ENCODE peak calls at places on chromosomes 11 and 22, in eight cellular contexts. E is neural progenitor cell; N is MM.1S; F is ovary; P is A673; V is CD8-positive, alpha-beta T cell; T is A549; X is PC-9. M is an unnamed sample.
A peak's percentile ranks its signal among the peaks of the same experiment; 100 is the strongest.

GRCh38 chr22:17786435-17787158 is 12.3 kb upstream of the BID start:
- DNase-seq in E (peak; percentile 92), N (no peak), F (no peak), P (no peak), V (no peak), T (no peak), X (no peak), M (no peak)

GRCh38 chr11:5488385-5488784 is at the start of gene OR52D1:
- DNase-seq in E (no peak), N (no peak), F (no peak), P (no peak), V (no peak), T (no peak), X (no peak), M (no peak)

GRCh38 chr11:45513806-45514340 is 151.5 kb downstream of the CHST1 start:
- DNase-seq in E (no peak), N (no peak), F (no peak), P (no peak), V (no peak), T (no peak), X (no peak), M (no peak)

GRCh38 chr11:9815486-9816136 is 151.7 kb downstream of the SWAP70 start:
- DNase-seq in E (no peak), N (no peak), F (no peak), P (no peak), V (no peak), T (peak; percentile 54), X (no peak), M (peak; percentile 29)

GRCh38 chr11:119352857-119353260 is 6.4 kb upstream of the MFRP start:
- DNase-seq in E (no peak), N (no peak), F (peak; percentile 49), P (no peak), V (no peak), T (no peak), X (no peak), M (no peak)

GRCh38 chr11:12696911-12697581 is 22.8 kb downstream of the TEAD1 start:
- DNase-seq in E (no peak), N (no peak), F (no peak), P (no peak), V (no peak), T (no peak), X (peak; percentile 72), M (no peak)

GRCh38 chr11:79461144-79461543 is 20.3 kb upstream of the TENM4 start:
- DNase-seq in E (peak; percentile 64), N (peak; percentile 42), F (peak; percentile 47), P (peak; percentile 58), V (no peak), T (no peak), X (no peak), M (no peak)

GRCh38 chr11:10715571-10715970 is 22.0 kb upstream of the IRAG1 start:
- DNase-seq in E (no peak), N (no peak), F (no peak), P (no peak), V (no peak), T (no peak), X (no peak), M (no peak)

GRCh38 chr11:79493555-79494171 is 52.8 kb upstream of the TENM4 start:
- DNase-seq in E (peak; percentile 90), N (peak; percentile 55), F (peak; percentile 70), P (peak; percentile 73), V (no peak), T (peak; percentile 68), X (peak; percentile 72), M (peak; percentile 37)

GRCh38 chr11:63629426-63629825 is 15.2 kb upstream of the PLAAT3 start:
- DNase-seq in E (no peak), N (no peak), F (no peak), P (no peak), V (no peak), T (no peak), X (no peak), M (no peak)

GRCh38 chr11:119460582-119460981 is 37.6 kb upstream of the THY1 start:
- DNase-seq in E (no peak), N (no peak), F (no peak), P (no peak), V (no peak), T (no peak), X (no peak), M (peak; percentile 95)

GRCh38 chr11:27694992-27695391 is 5.3 kb downstream of the BDNF start:
- DNase-seq in E (peak; percentile 34), N (no peak), F (no peak), P (peak; percentile 70), V (no peak), T (peak; percentile 51), X (no peak), M (no peak)

GRCh38 chr22:37529652-37530345 is 10.6 kb upstream of the CARD10 start:
- DNase-seq in E (no peak), N (no peak), F (no peak), P (no peak), V (no peak), T (no peak), X (peak; percentile 34), M (no peak)

GRCh38 chr11:32213223-32213622 is 122.3 kb downstream of the RCN1 start:
- DNase-seq in E (no peak), N (no peak), F (no peak), P (peak; percentile 77), V (no peak), T (peak; percentile 41), X (no peak), M (peak; percentile 23)

GRCh38 chr22:24189249-24190158 is 8.2 kb downstream of the SUSD2 start:
- DNase-seq in E (peak; percentile 85), N (peak; percentile 48), F (peak; percentile 72), P (peak; percentile 43), V (no peak), T (peak; percentile 70), X (peak; percentile 88), M (peak; percentile 26)

GRCh38 chr22:20429254-20430100 is 8.1 kb downstream of the SCARF2 start:
- DNase-seq in E (peak; percentile 87), N (peak; percentile 74), F (no peak), P (no peak), V (peak; percentile 70), T (no peak), X (peak; percentile 42), M (no peak)

GRCh38 chr11:17183836-17184235 is 23.9 kb downstream of the PIK3C2A start:
- DNase-seq in E (no peak), N (no peak), F (no peak), P (no peak), V (no peak), T (no peak), X (no peak), M (no peak)

GRCh38 chr22:19176175-19176630 is 2.3 kb downstream of the SLC25A1 start:
- DNase-seq in E (peak; percentile 13), N (no peak), F (no peak), P (no peak), V (no peak), T (no peak), X (no peak), M (no peak)

GRCh38 chr22:38347944-38348750 is 30.9 kb upstream of the CSNK1E start:
- DNase-seq in E (no peak), N (no peak), F (no peak), P (no peak), V (no peak), T (no peak), X (peak; percentile 57), M (no peak)

DNA sequence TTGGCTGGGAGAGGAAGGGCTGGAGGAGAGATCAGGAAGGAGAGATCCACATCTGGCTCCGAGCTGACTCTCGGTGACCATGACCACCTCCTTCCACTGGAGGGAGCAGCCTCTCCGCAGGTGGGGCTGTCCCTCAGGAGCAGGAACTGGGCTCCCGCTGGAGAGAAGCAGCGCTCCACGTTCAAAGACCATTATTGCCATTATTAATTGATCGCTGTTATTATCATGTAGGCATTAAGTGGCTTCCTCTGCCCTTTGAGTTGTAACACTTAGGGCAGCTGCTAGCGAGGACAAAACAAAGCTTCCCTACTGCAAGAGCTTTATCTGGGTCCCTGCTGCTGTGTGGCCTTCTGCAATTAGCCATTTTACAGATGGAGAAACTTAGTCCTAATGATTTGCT is 251.9 kb downstream of the ST3GAL4 start:
- DNase-seq in E (peak; percentile 82), N (peak; percentile 45), F (no peak), P (peak; percentile 59), V (no peak), T (peak; percentile 44), X (peak; percentile 55), M (peak; percentile 42)
- H3K27ac ChIP-seq in E (peak overlapping the region; percentile 81), N (no peak overlapping the region), F (no peak overlapping the region), P (no peak overlapping the region), V (no peak overlapping the region), T (no peak overlapping the region), X (no peak overlapping the region), M (no peak overlapping the region)

GRCh38 chr22:44615146-44615545 is 86.9 kb upstream of the PRR5 start:
- DNase-seq in E (no peak), N (no peak), F (no peak), P (no peak), V (no peak), T (no peak), X (no peak), M (no peak)

GRCh38 chr22:44616461-44616860 is 85.5 kb upstream of the PRR5 start:
- DNase-seq in E (no peak), N (no peak), F (no peak), P (no peak), V (no peak), T (no peak), X (no peak), M (no peak)

GRCh38 chr22:44615602-44616180 is 86.3 kb upstream of the PRR5 start:
- DNase-seq in E (no peak), N (no peak), F (no peak), P (no peak), V (no peak), T (no peak), X (no peak), M (no peak)

GRCh38 chr22:44611880-44612496 is 90.0 kb upstream of the PRR5 start:
- DNase-seq in E (no peak), N (no peak), F (no peak), P (no peak), V (no peak), T (no peak), X (no peak), M (no peak)

GRCh38 chr22:44613196-44613595 is 88.8 kb upstream of the PRR5 start:
- DNase-seq in E (no peak), N (no peak), F (no peak), P (no peak), V (no peak), T (no peak), X (no peak), M (no peak)
- H3K9me3 ChIP-seq in E (no peaks in the 10 kb centered on the region), N (no peaks in the 10 kb centered on the region), F (no peaks in the 10 kb centered on the region), P (peaks cover 5% of the 10 kb centered on the region), V (no peaks in the 10 kb centered on the region), T (peaks cover 3% of the 10 kb centered on the region), X (peaks cover 17% of the 10 kb centered on the region), M (peaks cover 42% of the 10 kb centered on the region)

DNA sequence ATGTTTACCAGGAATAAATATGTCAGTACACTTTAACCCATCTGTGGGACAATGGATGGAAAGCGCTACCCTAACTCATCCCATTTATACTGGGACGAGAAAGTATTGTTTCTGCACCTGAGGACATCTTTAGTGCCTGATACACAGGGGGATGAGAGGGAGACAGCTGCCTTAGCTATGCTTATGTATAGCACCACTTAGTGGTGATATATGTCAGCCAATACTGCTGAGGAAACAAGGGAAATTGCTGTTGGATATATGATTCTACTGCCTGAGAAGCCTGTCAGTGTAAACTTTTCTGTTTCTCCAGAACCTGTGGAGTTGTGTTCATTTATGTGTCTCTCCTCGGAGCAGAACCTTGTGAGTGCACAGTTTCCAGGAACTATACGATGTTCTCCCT is 13.3 kb upstream of the CEP295 start:
- DNase-seq in E (peak; percentile 53), N (no peak), F (no peak), P (peak; percentile 43), V (no peak), T (peak; percentile 17), X (no peak), M (no peak)
- TF ChIP-seq CTCF in E (peak; percentile 58), N (no peak), F (no peak), P (peak; percentile 61), V (no peak), T (peak; percentile 35), X (peak; percentile 45), M (peak; percentile 50)

GRCh38 chr22:27796829-27797792 is 4.4 kb downstream of the MN1 start:
- DNase-seq in E (no peak), N (no peak), F (no peak), P (no peak), V (no peak), T (no peak), X (no peak), M (no peak)
- H3K27ac ChIP-seq in E (no peak overlapping the region), N (no peak overlapping the region), F (no peak overlapping the region), P (no peak overlapping the region), V (no peak overlapping the region), T (no peak overlapping the region), X (no peak overlapping the region), M (no peak overlapping the region)

M was measured in AG04450.